ENCODE peak calls at places on chromosomes 5 and 9, in six cellular contexts. One of them, this sample, is unnamed.

GRCh38 chr5:148145916-148146315 is 22.4 kb upstream of the SPINK14 start:
- DNase-seq in HL-60: no peak
- DNase-seq in A673: peak
- DNase-seq in RWPE2: peak
- DNase-seq in fibroblast of the aortic adventitia: peak
- DNase-seq in NB4: no peak
- DNase-seq in this sample: no peak

GRCh38 chr5:84191296-84191695 is 193.4 kb downstream of the EDIL3 start:
- DNase-seq in HL-60: no peak
- DNase-seq in A673: no peak
- DNase-seq in RWPE2: no peak
- DNase-seq in fibroblast of the aortic adventitia: peak
- DNase-seq in NB4: no peak
- DNase-seq in this sample: no peak

GRCh38 chr5:105508519-105508918 is 1945.9 kb upstream of the NUDT12 start:
- DNase-seq in HL-60: no peak
- DNase-seq in A673: peak
- DNase-seq in RWPE2: no peak
- DNase-seq in fibroblast of the aortic adventitia: no peak
- DNase-seq in NB4: no peak
- DNase-seq in this sample: no peak

GRCh38 chr5:33848554-33848953 is 43.2 kb downstream of the ADAMTS12 start:
- DNase-seq in HL-60: no peak
- DNase-seq in A673: no peak
- DNase-seq in RWPE2: no peak
- DNase-seq in fibroblast of the aortic adventitia: no peak
- DNase-seq in NB4: no peak
- DNase-seq in this sample: no peak

GRCh38 chr9:124353811-124354274 is 61.4 kb downstream of the PSMB7 start:
- DNase-seq in HL-60: no peak
- DNase-seq in A673: no peak
- DNase-seq in RWPE2: no peak
- DNase-seq in fibroblast of the aortic adventitia: peak
- DNase-seq in NB4: no peak
- DNase-seq in this sample: no peak

GRCh38 chr5:62260510-62260909 is 45.5 kb upstream of the KIF2A start:
- DNase-seq in HL-60: no peak
- DNase-seq in A673: no peak
- DNase-seq in RWPE2: no peak
- DNase-seq in fibroblast of the aortic adventitia: peak
- DNase-seq in NB4: no peak
- DNase-seq in this sample: no peak

GRCh38 chr5:55923177-55923872 is 71.4 kb downstream of the IL6ST start:
- DNase-seq in HL-60: peak
- DNase-seq in A673: peak
- DNase-seq in RWPE2: no peak
- DNase-seq in fibroblast of the aortic adventitia: no peak
- DNase-seq in NB4: peak
- DNase-seq in this sample: no peak

GRCh38 chr9:3367185-3367584 is 158.6 kb downstream of the RFX3 start:
- DNase-seq in HL-60: no peak
- DNase-seq in A673: no peak
- DNase-seq in RWPE2: no peak
- DNase-seq in fibroblast of the aortic adventitia: no peak
- DNase-seq in NB4: no peak
- DNase-seq in this sample: no peak

GRCh38 chr9:76213751-76214150 is 180.5 kb downstream of the RFK start:
- DNase-seq in HL-60: no peak
- DNase-seq in A673: no peak
- DNase-seq in RWPE2: no peak
- DNase-seq in fibroblast of the aortic adventitia: no peak
- DNase-seq in NB4: no peak
- DNase-seq in this sample: no peak

GRCh38 chr9:35649431-35650340 is 1.0 kb downstream of the SIT1 start:
- DNase-seq in HL-60: peak
- DNase-seq in A673: no peak
- DNase-seq in RWPE2: no peak
- DNase-seq in fibroblast of the aortic adventitia: peak
- DNase-seq in NB4: peak
- DNase-seq in this sample: no peak

GRCh38 chr9:132556701-132557100 is 25.7 kb upstream of the BARHL1 start:
- DNase-seq in HL-60: no peak
- DNase-seq in A673: no peak
- DNase-seq in RWPE2: no peak
- DNase-seq in fibroblast of the aortic adventitia: no peak
- DNase-seq in NB4: no peak
- DNase-seq in this sample: no peak

GRCh38 chr5:98769256-98770157 is 4.0 kb upstream of the RGMB start:
- DNase-seq in HL-60: no peak
- DNase-seq in A673: peak
- DNase-seq in RWPE2: peak
- DNase-seq in fibroblast of the aortic adventitia: peak
- DNase-seq in NB4: peak
- DNase-seq in this sample: no peak

GRCh38 chr5:179820127-179820482 is 600 bp upstream of the SQSTM1 start:
- DNase-seq in HL-60: no peak
- DNase-seq in A673: no peak
- DNase-seq in RWPE2: peak
- DNase-seq in fibroblast of the aortic adventitia: peak
- DNase-seq in NB4: no peak
- DNase-seq in this sample: no peak

DNA sequence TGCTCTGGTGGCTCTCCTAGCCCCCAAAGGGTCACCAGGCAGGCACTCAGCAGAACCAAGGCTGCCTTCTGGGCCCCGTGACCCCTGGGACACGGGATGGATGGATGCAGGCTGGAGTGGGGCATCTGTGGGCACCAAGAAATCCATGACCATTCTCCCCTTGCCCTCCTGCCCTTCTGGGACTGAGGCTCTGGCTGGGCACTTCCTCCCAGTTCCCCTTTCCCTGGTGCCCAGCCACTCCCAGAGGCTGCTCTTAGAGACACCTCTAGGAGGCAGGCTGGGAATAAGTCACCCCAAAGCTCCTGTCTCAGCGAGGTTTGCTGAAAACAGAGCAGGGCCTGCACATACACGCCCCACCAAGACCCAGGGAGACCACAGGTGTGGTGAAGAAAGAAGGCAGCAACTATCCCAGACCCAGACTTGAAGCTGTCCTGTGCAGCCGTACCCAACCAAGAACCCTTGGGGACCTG is 943 bp downstream of the STING1 start:
- DNase-seq in HL-60: peak
- DNase-seq in A673: peak
- DNase-seq in RWPE2: no peak
- DNase-seq in fibroblast of the aortic adventitia: peak
- DNase-seq in NB4: peak
- DNase-seq in this sample: no peak
- TF ChIP-seq CTCF in HL-60: no peak
- TF ChIP-seq CTCF in A673: peak
- TF ChIP-seq CTCF in RWPE2: peak
- TF ChIP-seq CTCF in fibroblast of the aortic adventitia: peak
- TF ChIP-seq CTCF in NB4: peak
- TF ChIP-seq CTCF in this sample: peak

GRCh38 chr9:137023583-137023991 is 4.5 kb downstream of the ABCA2 start:
- DNase-seq in HL-60: no peak
- DNase-seq in A673: no peak
- DNase-seq in RWPE2: no peak
- DNase-seq in fibroblast of the aortic adventitia: no peak
- DNase-seq in NB4: no peak
- DNase-seq in this sample: no peak

GRCh38 chr9:137026828-137027227 is 1.2 kb downstream of the ABCA2 start:
- DNase-seq in HL-60: no peak
- DNase-seq in A673: no peak
- DNase-seq in RWPE2: no peak
- DNase-seq in fibroblast of the aortic adventitia: no peak
- DNase-seq in NB4: peak
- DNase-seq in this sample: no peak

GRCh38 chr9:137026384-137026783 is 1.7 kb downstream of the ABCA2 start:
- DNase-seq in HL-60: no peak
- DNase-seq in A673: no peak
- DNase-seq in RWPE2: no peak
- DNase-seq in fibroblast of the aortic adventitia: no peak
- DNase-seq in NB4: no peak
- DNase-seq in this sample: no peak

GRCh38 chr9:137027369-137028012 is 546 bp downstream of the ABCA2 start:
- DNase-seq in HL-60: no peak
- DNase-seq in A673: no peak
- DNase-seq in RWPE2: no peak
- DNase-seq in fibroblast of the aortic adventitia: no peak
- DNase-seq in NB4: peak
- DNase-seq in this sample: no peak

DNA sequence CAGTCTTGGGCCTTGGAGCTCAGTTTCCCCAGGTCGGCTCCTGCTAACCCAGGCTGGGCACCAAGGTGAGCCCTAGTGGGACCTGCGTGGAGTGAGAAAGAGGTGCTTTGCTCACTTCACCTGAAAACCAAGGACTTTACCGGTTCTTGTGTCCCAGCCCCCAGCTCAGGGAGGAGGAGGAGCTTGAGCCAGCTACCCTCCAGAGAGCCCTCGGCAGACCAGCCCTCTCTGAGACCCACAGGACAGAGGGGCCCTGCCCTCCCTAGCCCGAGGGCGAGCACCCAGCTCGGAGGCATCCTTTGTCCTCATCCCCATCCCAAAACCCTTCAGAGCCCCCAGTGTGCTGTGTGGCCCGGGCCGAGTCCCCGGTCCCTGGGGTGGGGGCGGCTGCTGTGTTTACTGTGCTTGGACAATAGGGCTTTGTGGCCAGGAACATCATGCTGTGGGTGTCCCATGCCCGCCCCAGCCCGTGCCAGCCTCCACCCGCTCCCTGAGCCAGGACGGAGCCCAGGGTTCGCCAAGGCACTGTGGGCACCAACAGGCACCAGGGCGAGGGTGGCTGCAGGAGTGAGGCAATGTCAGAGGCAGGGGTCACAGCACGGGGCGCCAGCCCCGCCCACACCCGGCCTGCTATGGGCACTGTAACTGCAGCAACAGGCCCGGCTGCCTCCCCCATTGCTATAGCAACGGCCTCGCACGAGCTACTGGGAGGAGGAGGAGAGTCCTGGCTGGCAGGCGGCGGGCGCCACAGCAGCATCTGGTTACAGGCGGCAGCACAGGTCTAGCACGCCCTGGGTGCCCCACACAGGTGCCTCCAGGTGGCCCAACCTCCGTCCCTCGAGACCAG is 2.7 kb downstream of the ABCA2 start:
- DNase-seq in HL-60: no peak
- DNase-seq in A673: no peak
- DNase-seq in RWPE2: no peak
- DNase-seq in fibroblast of the aortic adventitia: no peak
- DNase-seq in NB4: no peak
- DNase-seq in this sample: no peak
- TF ChIP-seq CTCF in HL-60: no peak
- TF ChIP-seq CTCF in A673: no peak
- TF ChIP-seq CTCF in RWPE2: no peak
- TF ChIP-seq CTCF in fibroblast of the aortic adventitia: no peak
- TF ChIP-seq CTCF in NB4: no peak
- TF ChIP-seq CTCF in this sample: no peak

DNA sequence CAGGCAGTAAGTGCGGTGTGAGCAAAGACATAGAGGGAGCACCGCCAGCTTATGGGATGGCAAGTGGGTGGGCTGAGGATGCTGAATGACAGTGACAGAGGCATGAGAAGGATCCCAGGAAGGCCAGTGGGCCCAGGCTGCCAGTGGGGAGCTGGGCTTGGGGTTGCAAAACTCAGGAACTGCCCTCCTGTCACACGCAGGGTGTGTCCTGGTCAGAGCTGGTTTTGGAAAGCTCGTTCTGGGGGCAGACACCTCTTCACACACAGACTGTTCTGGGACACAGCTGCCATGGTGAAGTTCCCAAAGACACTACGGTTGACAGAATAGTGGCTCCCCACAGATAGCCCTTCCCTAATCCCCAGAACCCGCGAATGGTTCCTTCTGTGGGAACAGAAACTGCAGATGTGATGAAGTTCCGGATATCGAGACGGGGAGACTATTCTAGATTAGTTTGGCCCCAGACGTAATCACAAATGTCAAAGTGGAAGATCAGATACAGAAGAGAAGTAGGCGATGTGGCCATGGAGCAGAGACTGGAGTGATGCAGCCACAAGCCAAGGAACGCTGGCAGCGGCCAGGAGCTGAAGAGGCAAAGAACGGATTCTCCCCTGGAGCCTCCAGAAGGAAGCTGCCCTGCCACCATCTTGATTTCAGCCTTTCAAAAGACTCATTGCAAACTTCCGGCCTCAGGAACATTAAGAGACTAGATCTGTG is 159.0 kb downstream of the COL23A1 start:
- DNase-seq in HL-60: no peak
- DNase-seq in A673: no peak
- DNase-seq in RWPE2: no peak
- DNase-seq in fibroblast of the aortic adventitia: no peak
- DNase-seq in NB4: no peak
- DNase-seq in this sample: no peak
- TF ChIP-seq CTCF in HL-60: no peak
- TF ChIP-seq CTCF in A673: no peak
- TF ChIP-seq CTCF in RWPE2: no peak
- TF ChIP-seq CTCF in fibroblast of the aortic adventitia: no peak
- TF ChIP-seq CTCF in NB4: no peak
- TF ChIP-seq CTCF in this sample: no peak

GRCh38 chr5:117326997-117327396 is 752.4 kb upstream of the SEMA6A start:
- DNase-seq in HL-60: no peak
- DNase-seq in A673: no peak
- DNase-seq in RWPE2: no peak
- DNase-seq in fibroblast of the aortic adventitia: no peak
- DNase-seq in NB4: no peak
- DNase-seq in this sample: no peak
- TF ChIP-seq CTCF in HL-60: no peak
- TF ChIP-seq CTCF in A673: no peak
- TF ChIP-seq CTCF in RWPE2: no peak
- TF ChIP-seq CTCF in fibroblast of the aortic adventitia: no peak
- TF ChIP-seq CTCF in NB4: no peak
- TF ChIP-seq CTCF in this sample: no peak

DNA sequence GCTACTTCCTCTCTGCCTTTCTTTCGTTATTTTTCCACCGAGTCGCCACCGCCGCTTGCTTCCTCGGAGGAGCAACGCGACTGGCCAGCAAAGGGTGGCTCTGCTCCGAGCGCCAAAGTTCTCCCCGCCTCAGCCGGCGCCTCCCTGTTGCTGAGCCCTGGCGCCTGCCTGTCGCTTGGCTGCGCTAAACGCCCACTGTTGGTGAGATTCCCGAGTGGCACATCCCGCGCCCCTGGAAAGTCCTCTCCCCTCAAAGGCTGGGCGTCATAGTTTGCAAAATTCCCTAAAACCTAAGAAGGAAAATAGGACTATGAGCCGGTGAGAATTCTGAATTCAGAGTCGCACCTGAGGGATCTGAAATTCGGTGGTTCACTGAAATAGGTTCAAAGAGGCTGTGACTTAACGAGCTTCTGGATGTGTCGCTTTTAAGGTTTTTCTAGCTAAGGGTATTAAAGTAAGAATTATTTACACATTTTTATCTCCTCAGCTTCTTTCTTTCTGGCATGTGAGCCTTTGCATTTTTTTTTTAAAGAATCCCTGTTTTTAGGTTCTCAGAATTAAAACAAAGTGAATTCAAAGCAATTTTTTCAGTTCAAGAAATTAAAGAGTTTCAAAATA is at the start of gene GRIN3A:
- DNase-seq in HL-60: no peak
- DNase-seq in A673: peak
- DNase-seq in RWPE2: no peak
- DNase-seq in fibroblast of the aortic adventitia: no peak
- DNase-seq in NB4: no peak
- DNase-seq in this sample: no peak
- TF ChIP-seq CTCF in HL-60: no peak
- TF ChIP-seq CTCF in A673: peak
- TF ChIP-seq CTCF in RWPE2: peak
- TF ChIP-seq CTCF in fibroblast of the aortic adventitia: no peak
- TF ChIP-seq CTCF in NB4: no peak
- TF ChIP-seq CTCF in this sample: no peak